ENCODE peak calls at places on chromosomes 13 and 19, in seven cellular contexts. One of them, this sample, is unnamed.

GRCh38 chr19:18397242-18398202 is at the start of gene LRRC25:
- DNase-seq in H9: peak; percentile 79
- DNase-seq in neuronal stem cell: peak; percentile 57
- DNase-seq in trophoblast cell: no peak
- DNase-seq in H1: peak; percentile 91
- DNase-seq in IMR-90: no peak
- DNase-seq in mesenchymal stem cell: no peak
- DNase-seq in this sample: peak; percentile 70

GRCh38 chr19:16594681-16595091 is 22.5 kb upstream of the SLC35E1 start:
- DNase-seq in H9: no peak
- DNase-seq in neuronal stem cell: no peak
- DNase-seq in trophoblast cell: no peak
- DNase-seq in H1: no peak
- DNase-seq in IMR-90: no peak
- DNase-seq in mesenchymal stem cell: no peak
- DNase-seq in this sample: no peak

GRCh38 chr19:13262450-13262849 is 112.2 kb downstream of the IER2 start:
- DNase-seq in H9: no peak
- DNase-seq in neuronal stem cell: no peak
- DNase-seq in trophoblast cell: peak; percentile 82
- DNase-seq in H1: no peak
- DNase-seq in IMR-90: peak; percentile 61
- DNase-seq in mesenchymal stem cell: peak; percentile 65
- DNase-seq in this sample: peak; percentile 33

GRCh38 chr19:46546194-46546896 is 50.7 kb upstream of the PNMA8B start:
- DNase-seq in H9: peak; percentile 78
- DNase-seq in neuronal stem cell: no peak
- DNase-seq in trophoblast cell: peak; percentile 65
- DNase-seq in H1: peak; percentile 59
- DNase-seq in IMR-90: peak; percentile 14
- DNase-seq in mesenchymal stem cell: peak; percentile 26
- DNase-seq in this sample: peak; percentile 78

GRCh38 chr13:47413112-47413511 is 516.3 kb upstream of the HTR2A start:
- DNase-seq in H9: no peak
- DNase-seq in neuronal stem cell: no peak
- DNase-seq in trophoblast cell: no peak
- DNase-seq in H1: no peak
- DNase-seq in IMR-90: peak; percentile 34
- DNase-seq in mesenchymal stem cell: no peak
- DNase-seq in this sample: no peak

GRCh38 chr19:53945441-53945840 is 17.3 kb upstream of the CACNG8 start:
- DNase-seq in H9: peak; percentile 73
- DNase-seq in neuronal stem cell: no peak
- DNase-seq in trophoblast cell: peak; percentile 3
- DNase-seq in H1: peak; percentile 58
- DNase-seq in IMR-90: peak; percentile 11
- DNase-seq in mesenchymal stem cell: no peak
- DNase-seq in this sample: peak; percentile 77

GRCh38 chr13:43122706-43123268 is 99.4 kb downstream of the DNAJC15 start:
- DNase-seq in H9: no peak
- DNase-seq in neuronal stem cell: no peak
- DNase-seq in trophoblast cell: no peak
- DNase-seq in H1: no peak
- DNase-seq in IMR-90: no peak
- DNase-seq in mesenchymal stem cell: no peak
- DNase-seq in this sample: peak; percentile 97

GRCh38 chr19:45515081-45515624 is 7.9 kb downstream of the VASP start:
- DNase-seq in H9: no peak
- DNase-seq in neuronal stem cell: no peak
- DNase-seq in trophoblast cell: peak; percentile 41
- DNase-seq in H1: no peak
- DNase-seq in IMR-90: no peak
- DNase-seq in mesenchymal stem cell: no peak
- DNase-seq in this sample: no peak

GRCh38 chr13:30735025-30735967 is at the start of gene ALOX5AP:
- DNase-seq in H9: no peak
- DNase-seq in neuronal stem cell: no peak
- DNase-seq in trophoblast cell: no peak
- DNase-seq in H1: no peak
- DNase-seq in IMR-90: no peak
- DNase-seq in mesenchymal stem cell: no peak
- DNase-seq in this sample: no peak

GRCh38 chr19:13978306-13978705 is 26.0 kb downstream of the DCAF15 start:
- DNase-seq in H9: peak; percentile 99
- DNase-seq in neuronal stem cell: peak; percentile 85
- DNase-seq in trophoblast cell: no peak
- DNase-seq in H1: peak; percentile 98
- DNase-seq in IMR-90: no peak
- DNase-seq in mesenchymal stem cell: peak; percentile 75
- DNase-seq in this sample: peak; percentile 98

GRCh38 chr19:19540707-19541515 is 2.8 kb downstream of the CILP2 start:
- DNase-seq in H9: peak; percentile 99
- DNase-seq in neuronal stem cell: peak; percentile 57
- DNase-seq in trophoblast cell: peak; percentile 82
- DNase-seq in H1: peak; percentile 98
- DNase-seq in IMR-90: no peak
- DNase-seq in mesenchymal stem cell: peak; percentile 43
- DNase-seq in this sample: peak; percentile 93

GRCh38 chr13:66994097-66994496 is 236.0 kb downstream of the PCDH9 start:
- DNase-seq in H9: peak; percentile 85
- DNase-seq in neuronal stem cell: peak; percentile 65
- DNase-seq in trophoblast cell: peak; percentile 3
- DNase-seq in H1: peak; percentile 85
- DNase-seq in IMR-90: peak; percentile 52
- DNase-seq in mesenchymal stem cell: peak; percentile 76
- DNase-seq in this sample: peak; percentile 90

GRCh38 chr19:49555600-49556411 is 24.6 kb downstream of the NOSIP start:
- DNase-seq in H9: peak; percentile 94
- DNase-seq in neuronal stem cell: peak; percentile 88
- DNase-seq in trophoblast cell: no peak
- DNase-seq in H1: peak; percentile 95
- DNase-seq in IMR-90: no peak
- DNase-seq in mesenchymal stem cell: peak; percentile 29
- DNase-seq in this sample: peak; percentile 97

GRCh38 chr19:14474827-14475226 is 327 bp downstream of the PTGER1 start:
- DNase-seq in H9: no peak
- DNase-seq in neuronal stem cell: no peak
- DNase-seq in trophoblast cell: no peak
- DNase-seq in H1: no peak
- DNase-seq in IMR-90: no peak
- DNase-seq in mesenchymal stem cell: no peak
- DNase-seq in this sample: no peak

GRCh38 chr19:7823902-7824301 is 6.1 kb upstream of the EVI5L start:
- DNase-seq in H9: no peak
- DNase-seq in neuronal stem cell: no peak
- DNase-seq in trophoblast cell: peak; percentile 56
- DNase-seq in H1: no peak
- DNase-seq in IMR-90: no peak
- DNase-seq in mesenchymal stem cell: no peak
- DNase-seq in this sample: no peak

GRCh38 chr19:47188507-47189033 is 42.4 kb downstream of the BBC3 start:
- DNase-seq in H9: no peak
- DNase-seq in neuronal stem cell: no peak
- DNase-seq in trophoblast cell: no peak
- DNase-seq in H1: no peak
- DNase-seq in IMR-90: no peak
- DNase-seq in mesenchymal stem cell: no peak
- DNase-seq in this sample: no peak

GRCh38 chr19:10222201-10222890 is 8.8 kb downstream of the S1PR2 start:
- DNase-seq in H9: no peak
- DNase-seq in neuronal stem cell: no peak
- DNase-seq in trophoblast cell: no peak
- DNase-seq in H1: no peak
- DNase-seq in IMR-90: no peak
- DNase-seq in mesenchymal stem cell: no peak
- DNase-seq in this sample: no peak

GRCh38 chr19:31545766-31546165 is 196.5 kb upstream of the TSHZ3 start:
- DNase-seq in H9: no peak
- DNase-seq in neuronal stem cell: no peak
- DNase-seq in trophoblast cell: no peak
- DNase-seq in H1: no peak
- DNase-seq in IMR-90: no peak
- DNase-seq in mesenchymal stem cell: no peak
- DNase-seq in this sample: no peak

GRCh38 chr13:100024023-100024422 is 42.4 kb downstream of the ZIC2 start:
- DNase-seq in H9: no peak
- DNase-seq in neuronal stem cell: no peak
- DNase-seq in trophoblast cell: no peak
- DNase-seq in H1: no peak
- DNase-seq in IMR-90: no peak
- DNase-seq in mesenchymal stem cell: no peak
- DNase-seq in this sample: no peak
- H3K27ac ChIP-seq in H9: no peak overlapping the region
- H3K27ac ChIP-seq in neuronal stem cell: no peak overlapping the region
- H3K27ac ChIP-seq in trophoblast cell: no peak overlapping the region
- H3K27ac ChIP-seq in H1: no peak overlapping the region
- H3K27ac ChIP-seq in IMR-90: no peak overlapping the region
- H3K27ac ChIP-seq in mesenchymal stem cell: no peak overlapping the region
- H3K27ac ChIP-seq in this sample: no peak overlapping the region

DNA sequence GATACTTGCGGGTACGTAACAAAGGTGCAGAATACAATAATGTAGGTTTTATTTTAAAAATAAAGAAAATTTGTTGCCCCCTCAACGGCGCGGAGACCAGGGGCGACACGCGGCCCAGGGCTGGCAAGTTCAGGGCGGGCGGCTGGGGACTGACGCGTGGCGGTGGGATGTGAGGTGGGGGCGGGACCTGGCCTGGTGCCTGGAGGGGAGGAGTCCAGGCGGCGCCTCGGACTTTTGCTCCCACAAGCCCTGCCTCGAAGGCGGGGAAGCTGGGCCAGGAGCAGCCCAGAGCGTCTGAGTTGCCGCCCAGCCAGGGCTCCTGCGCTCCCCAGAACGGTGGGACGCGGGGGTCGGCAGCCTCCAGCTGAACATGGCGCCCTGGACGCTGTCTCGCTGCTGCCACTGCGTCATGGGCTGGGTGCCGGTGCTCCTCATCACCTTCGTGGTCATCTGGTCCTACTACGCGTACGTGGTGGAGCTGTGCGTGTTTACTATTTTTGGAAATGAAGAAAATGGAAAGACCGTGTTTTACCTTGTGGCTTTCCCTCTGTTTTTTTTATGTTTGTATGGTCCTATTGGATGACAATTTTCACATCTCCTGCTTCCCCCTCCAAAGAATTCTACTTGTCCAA is 1122.8 kb upstream of the ATXN8OS start:
- DNase-seq in H9: no peak
- DNase-seq in neuronal stem cell: no peak
- DNase-seq in trophoblast cell: peak; percentile 8
- DNase-seq in H1: no peak
- DNase-seq in IMR-90: no peak
- DNase-seq in mesenchymal stem cell: no peak
- DNase-seq in this sample: no peak
- H3K4ac ChIP-seq in H9: no peak overlapping the region
- H3K4ac ChIP-seq in neuronal stem cell: no peak overlapping the region
- H3K4ac ChIP-seq in trophoblast cell: no peak overlapping the region
- H3K4ac ChIP-seq in H1: no peak overlapping the region
- H3K4ac ChIP-seq in IMR-90: no peak overlapping the region
- H3K4ac ChIP-seq in mesenchymal stem cell: no peak overlapping the region
- H3K4ac ChIP-seq in this sample: no peak overlapping the region

GRCh38 chr19:30229524-30230174 is 142.5 kb upstream of the ZNF536 start:
- DNase-seq in H9: no peak
- DNase-seq in neuronal stem cell: no peak
- DNase-seq in trophoblast cell: no peak
- DNase-seq in H1: peak; percentile 48
- DNase-seq in IMR-90: peak; percentile 4
- DNase-seq in mesenchymal stem cell: no peak
- DNase-seq in this sample: peak; percentile 82
- H3K27ac ChIP-seq in H9: no peak overlapping the region
- H3K27ac ChIP-seq in neuronal stem cell: no peak overlapping the region
- H3K27ac ChIP-seq in trophoblast cell: no peak overlapping the region
- H3K27ac ChIP-seq in H1: no peak overlapping the region
- H3K27ac ChIP-seq in IMR-90: no peak overlapping the region
- H3K27ac ChIP-seq in mesenchymal stem cell: no peak overlapping the region
- H3K27ac ChIP-seq in this sample: no peak overlapping the region

GRCh38 chr13:33073338-33073737 is 57.1 kb downstream of the KL start:
- DNase-seq in H9: no peak
- DNase-seq in neuronal stem cell: no peak
- DNase-seq in trophoblast cell: no peak
- DNase-seq in H1: no peak
- DNase-seq in IMR-90: no peak
- DNase-seq in mesenchymal stem cell: no peak
- DNase-seq in this sample: no peak

GRCh38 chr13:33072282-33072681 is 56.1 kb downstream of the KL start:
- DNase-seq in H9: no peak
- DNase-seq in neuronal stem cell: no peak
- DNase-seq in trophoblast cell: no peak
- DNase-seq in H1: no peak
- DNase-seq in IMR-90: no peak
- DNase-seq in mesenchymal stem cell: no peak
- DNase-seq in this sample: peak; percentile 28

GRCh38 chr13:33069365-33069764 is 53.1 kb downstream of the KL start:
- DNase-seq in H9: no peak
- DNase-seq in neuronal stem cell: no peak
- DNase-seq in trophoblast cell: no peak
- DNase-seq in H1: no peak
- DNase-seq in IMR-90: no peak
- DNase-seq in mesenchymal stem cell: no peak
- DNase-seq in this sample: peak; percentile 42

GRCh38 chr13:33072759-33073158 is 56.5 kb downstream of the KL start:
- DNase-seq in H9: no peak
- DNase-seq in neuronal stem cell: no peak
- DNase-seq in trophoblast cell: no peak
- DNase-seq in H1: no peak
- DNase-seq in IMR-90: no peak
- DNase-seq in mesenchymal stem cell: no peak
- DNase-seq in this sample: peak; percentile 89

GRCh38 chr13:33070713-33071112 is 54.5 kb downstream of the KL start:
- DNase-seq in H9: no peak
- DNase-seq in neuronal stem cell: no peak
- DNase-seq in trophoblast cell: no peak
- DNase-seq in H1: no peak
- DNase-seq in IMR-90: peak; percentile 19
- DNase-seq in mesenchymal stem cell: no peak
- DNase-seq in this sample: peak; percentile 52
- H3K4ac ChIP-seq in H9: no peak overlapping the region
- H3K4ac ChIP-seq in neuronal stem cell: no peak overlapping the region
- H3K4ac ChIP-seq in trophoblast cell: no peak overlapping the region
- H3K4ac ChIP-seq in H1: no peak overlapping the region
- H3K4ac ChIP-seq in IMR-90: no peak overlapping the region
- H3K4ac ChIP-seq in mesenchymal stem cell: no peak overlapping the region
- H3K4ac ChIP-seq in this sample: no peak overlapping the region

This sample was measured in mesendoderm.